ENCODE peak calls at places on chromosomes 16 and 17, in six cellular contexts. W, R, D, T, A and I are unnamed samples.

GRCh38 chr17:48215583-48216139 is 108.1 kb downstream of the SNX11 start:
- DNase-seq in A (peak; percentile 39), D (no peak), W (no peak), R (peak; percentile 46), T (no peak), I (peak; percentile 45)

GRCh38 chr16:67150833-67151396 is at the start of gene B3GNT9:
- DNase-seq in R (peak; percentile 74), D (peak; percentile 56), W (peak; percentile 49), A (peak; percentile 74), T (peak; percentile 70), I (no peak)

GRCh38 chr17:7956208-7956965 is 24.4 kb downstream of the CNTROB start:
- DNase-seq in D (no peak), A (peak; percentile 42), W (no peak), T (no peak), R (peak; percentile 11), I (no peak)

GRCh38 chr16:20377181-20377580 is 24.7 kb upstream of the UMOD start:
- DNase-seq in D (no peak), W (no peak), A (no peak), R (no peak), T (no peak), I (no peak)

GRCh38 chr16:4293822-4294457 is 21.1 kb upstream of the TFAP4 start:
- DNase-seq in R (peak; percentile 79), T (no peak), W (no peak), D (no peak), A (peak; percentile 84), I (no peak)

GRCh38 chr17:68011199-68011665 is 15.0 kb upstream of the C17orf58 start:
- DNase-seq in R (no peak), D (no peak), A (no peak), W (peak; percentile 81), T (peak; percentile 59), I (peak; percentile 85)

GRCh38 chr17:8151641-8152111 is 528 bp downstream of the PER1 start:
- DNase-seq in A (no peak), D (peak; percentile 51), T (peak; percentile 76), R (peak; percentile 79), W (peak; percentile 60), I (peak; percentile 68)

GRCh38 chr16:79437764-79438728 is 162.5 kb downstream of the MAF start:
- DNase-seq in R (no peak), T (peak; percentile 57), A (no peak), W (no peak), D (no peak), I (no peak)

GRCh38 chr17:42531455-42532354 is 4.3 kb upstream of the NAGLU start:
- DNase-seq in D (no peak), W (peak; percentile 66), A (peak; percentile 64), R (peak; percentile 54), T (peak; percentile 81), I (peak; percentile 75)

GRCh38 chr17:4897198-4897657 is 2.1 kb upstream of the C17orf107 start:
- DNase-seq in T (no peak), A (no peak), W (no peak), R (no peak), D (no peak), I (no peak)

GRCh38 chr16:28876973-28877641 is 1.2 kb upstream of the ATP2A1 start:
- DNase-seq in W (no peak), R (no peak), A (no peak), T (no peak), D (no peak), I (no peak)

GRCh38 chr17:6924121-6924676 is 71.7 kb upstream of the ALOX12 start:
- DNase-seq in D (no peak), R (peak; percentile 52), T (no peak), A (no peak), W (no peak), I (no peak)

GRCh38 chr16:68995011-68995504 is 110.4 kb upstream of the HAS3 start:
- DNase-seq in D (no peak), A (no peak), R (peak; percentile 40), T (no peak), W (no peak), I (peak; percentile 64)

GRCh38 chr17:40338058-40338457 is 26.5 kb downstream of the GJD3 start:
- DNase-seq in R (no peak), A (no peak), W (peak; percentile 39), T (no peak), D (no peak), I (no peak)

GRCh38 chr17:36468903-36469635 is 17.4 kb upstream of the ZNHIT3 start:
- DNase-seq in W (no peak), T (no peak), R (no peak), A (no peak), D (no peak), I (no peak)

GRCh38 chr16:75238853-75239371 is 12.5 kb downstream of the BCAR1 start:
- DNase-seq in W (no peak), T (no peak), A (no peak), D (no peak), R (no peak), I (peak; percentile 75)

GRCh38 chr17:49554694-49555494 is 20.8 kb upstream of the NXPH3 start:
- DNase-seq in R (no peak), D (no peak), W (no peak), A (no peak), T (no peak), I (no peak)

GRCh38 chr16:54431997-54432367 is 145.4 kb upstream of the IRX3 start:
- DNase-seq in T (no peak), W (no peak), D (no peak), R (no peak), A (no peak), I (no peak)

GRCh38 chr17:59498421-59499307 is 66.7 kb upstream of the DHX40 start:
- DNase-seq in T (no peak), R (peak; percentile 63), D (peak; percentile 4), W (no peak), A (no peak), I (no peak)

GRCh38 chr16:30758988-30759461 is 2.8 kb downstream of the CFAP119 start:
- DNase-seq in W (no peak), T (no peak), A (no peak), D (no peak), R (no peak), I (no peak)

GRCh38 chr16:73152731-73153130 is 104.8 kb upstream of the ZFHX3 start:
- DNase-seq in A (peak; percentile 63), W (no peak), T (no peak), D (no peak), R (no peak), I (no peak)

GRCh38 chr16:28902909-28903308 is 22.1 kb downstream of the RABEP2 start:
- DNase-seq in W (no peak), A (no peak), T (no peak), R (no peak), D (no peak), I (no peak)

GRCh38 chr17:72362466-72363335 is 241.9 kb downstream of the SOX9 start:
- DNase-seq in W (no peak), D (no peak), T (no peak), A (no peak), R (peak; percentile 76), I (no peak)

GRCh38 chr17:44932526-44933097 is 15.0 kb downstream of the KIF18B start:
- DNase-seq in R (no peak), D (no peak), T (no peak), W (no peak), A (no peak), I (no peak)

GRCh38 chr16:8936421-8936820 is 27.3 kb downstream of the USP7 start:
- DNase-seq in D (no peak), W (peak; percentile 82), R (no peak), A (no peak), T (peak; percentile 48), I (peak; percentile 85)

GRCh38 chr17:51097708-51098446 is 22.8 kb downstream of the SPAG9 start:
- DNase-seq in R (no peak), T (no peak), W (no peak), D (no peak), A (no peak), I (no peak)

GRCh38 chr17:50182783-50183438 is 17.1 kb downstream of the SGCA start:
- DNase-seq in D (no peak), W (no peak), A (no peak), R (peak; percentile 69), T (no peak), I (no peak)

GRCh38 chr17:34424814-34425490 is 61.9 kb upstream of the CCL1 start:
- DNase-seq in A (no peak), W (no peak), T (no peak), R (no peak), D (no peak), I (no peak)

GRCh38 chr16:17238285-17239028 is 232.3 kb downstream of the XYLT1 start:
- DNase-seq in D (no peak), W (peak; percentile 24), R (peak; percentile 33), T (no peak), A (no peak), I (no peak)

GRCh38 chr16:22375117-22375962 is 921 bp upstream of the CDR2 start:
- DNase-seq in D (no peak), R (no peak), A (peak; percentile 46), T (peak; percentile 18), W (no peak), I (peak; percentile 58)

GRCh38 chr17:81125573-81126081 is 39.7 kb upstream of the PVALEF start:
- DNase-seq in A (no peak), R (no peak), W (no peak), D (no peak), T (no peak), I (no peak)

GRCh38 chr17:76252040-76252954 is 12.0 kb upstream of the RNF157 start:
- DNase-seq in T (peak; percentile 77), R (peak; percentile 90), A (no peak), W (peak; percentile 46), D (peak; percentile 96), I (no peak)